ENCODE peak calls at places on chromosomes 5 and 9, in ten cellular contexts. L, O, J, A, P, X, M, E, V and Y are unnamed samples.

GRCh38 chr9:35962126-35962906 is 4.4 kb upstream of the OR2S2 start:
- DNase-seq in L (no peak), O (peak), J (no peak), A (peak), P (no peak), X (no peak), M (no peak), E (no peak), V (peak), Y (peak)

GRCh38 chr5:98774192-98775046 is 956 bp downstream of the RGMB start:
- DNase-seq in L (no peak), O (peak), J (peak), A (no peak), P (peak), X (peak), M (peak), E (peak), V (peak), Y (peak)

GRCh38 chr5:136985785-136986475 is 513.2 kb downstream of the SPOCK1 start:
- DNase-seq in L (no peak), O (no peak), J (no peak), A (no peak), P (no peak), X (no peak), M (no peak), E (no peak), V (no peak), Y (no peak)

GRCh38 chr5:55062039-55062779 is 38.2 kb downstream of the GZMK start:
- DNase-seq in L (no peak), O (no peak), J (peak), A (no peak), P (peak), X (no peak), M (no peak), E (no peak), V (no peak), Y (no peak)

GRCh38 chr9:122222741-122223140 is 6.0 kb downstream of the LHX6 start:
- DNase-seq in L (no peak), O (no peak), J (no peak), A (no peak), P (no peak), X (no peak), M (no peak), E (no peak), V (no peak), Y (no peak)

GRCh38 chr5:176536132-176536901 is 885 bp downstream of the RNF44 start:
- DNase-seq in L (peak), O (peak), J (peak), A (peak), P (peak), X (peak), M (peak), E (peak), V (peak), Y (peak)

GRCh38 chr5:80078921-80079320 is 43.8 kb downstream of the THBS4 start:
- DNase-seq in L (no peak), O (no peak), J (no peak), A (no peak), P (no peak), X (no peak), M (no peak), E (no peak), V (no peak), Y (no peak)

GRCh38 chr5:79119486-79119885 is 7.9 kb downstream of the BHMT start:
- DNase-seq in L (no peak), O (no peak), J (no peak), A (no peak), P (no peak), X (no peak), M (no peak), E (no peak), V (no peak), Y (no peak)

GRCh38 chr5:94469889-94470288 is 148.5 kb downstream of the KIAA0825 start:
- DNase-seq in L (peak), O (peak), J (no peak), A (peak), P (no peak), X (no peak), M (no peak), E (no peak), V (peak), Y (peak)

GRCh38 chr5:139456776-139457175 is 5.8 kb downstream of the ECSCR start:
- DNase-seq in L (no peak), O (no peak), J (no peak), A (no peak), P (no peak), X (no peak), M (no peak), E (no peak), V (no peak), Y (no peak)

GRCh38 chr5:34483442-34484033 is 172.6 kb upstream of the RAI14 start:
- DNase-seq in L (no peak), O (no peak), J (no peak), A (peak), P (no peak), X (no peak), M (no peak), E (no peak), V (no peak), Y (no peak)

GRCh38 chr9:2576631-2577030 is 45.0 kb upstream of the VLDLR start:
- DNase-seq in L (no peak), O (peak), J (no peak), A (peak), P (no peak), X (no peak), M (no peak), E (no peak), V (no peak), Y (no peak)

GRCh38 chr5:64269164-64269563 is 103.5 kb downstream of the RNF180 start:
- DNase-seq in L (no peak), O (no peak), J (no peak), A (no peak), P (no peak), X (no peak), M (no peak), E (no peak), V (no peak), Y (no peak)

GRCh38 chr9:34826999-34827538 is 117.1 kb upstream of the CCL21 start:
- DNase-seq in L (no peak), O (no peak), J (no peak), A (no peak), P (no peak), X (no peak), M (no peak), E (no peak), V (no peak), Y (no peak)

GRCh38 chr5:138725153-138725884 is 27.9 kb upstream of the CTNNA1 start:
- DNase-seq in L (peak), O (peak), J (no peak), A (peak), P (no peak), X (peak), M (peak), E (peak), V (peak), Y (peak)